ENCODE peak calls at places on chromosomes 4 and X, in ten cellular contexts. One of them, this sample, is unnamed.

GRCh38 chr4:44861756-44862155 is 135.4 kb upstream of the GNPDA2 start:
- DNase-seq in fibroblast of pulmonary artery: peak
- DNase-seq in pancreas: no peak
- DNase-seq in neural progenitor cell: no peak
- DNase-seq in thoracic aorta: no peak
- DNase-seq in mucosa of descending colon: no peak
- DNase-seq in lower lobe of right lung: no peak
- DNase-seq in AG10803: no peak
- DNase-seq in GM06990: no peak
- DNase-seq in testis: no peak
- DNase-seq in this sample: peak

GRCh38 chr4:19224820-19225219 is 1026.9 kb upstream of the SLIT2 start:
- DNase-seq in fibroblast of pulmonary artery: peak
- DNase-seq in pancreas: no peak
- DNase-seq in neural progenitor cell: peak
- DNase-seq in thoracic aorta: no peak
- DNase-seq in mucosa of descending colon: no peak
- DNase-seq in lower lobe of right lung: no peak
- DNase-seq in AG10803: peak
- DNase-seq in GM06990: no peak
- DNase-seq in testis: no peak
- DNase-seq in this sample: peak

GRCh38 chr4:20544645-20545044 is 155.6 kb upstream of the PACRGL start:
- DNase-seq in fibroblast of pulmonary artery: peak
- DNase-seq in pancreas: no peak
- DNase-seq in neural progenitor cell: peak
- DNase-seq in thoracic aorta: no peak
- DNase-seq in mucosa of descending colon: no peak
- DNase-seq in lower lobe of right lung: no peak
- DNase-seq in AG10803: peak
- DNase-seq in GM06990: peak
- DNase-seq in testis: no peak
- DNase-seq in this sample: peak

GRCh38 chrX:110520053-110520452 is 161.4 kb downstream of the RTL9 start:
- DNase-seq in fibroblast of pulmonary artery: no peak
- DNase-seq in pancreas: no peak
- DNase-seq in neural progenitor cell: no peak
- DNase-seq in thoracic aorta: no peak
- DNase-seq in mucosa of descending colon: no peak
- DNase-seq in lower lobe of right lung: no peak
- DNase-seq in AG10803: no peak
- DNase-seq in GM06990: no peak
- DNase-seq in testis: no peak
- DNase-seq in this sample: no peak

GRCh38 chr4:28686618-28687017 is 1826.0 kb downstream of the STIM2 start:
- DNase-seq in fibroblast of pulmonary artery: peak
- DNase-seq in pancreas: peak
- DNase-seq in neural progenitor cell: peak
- DNase-seq in thoracic aorta: no peak
- DNase-seq in mucosa of descending colon: no peak
- DNase-seq in lower lobe of right lung: no peak
- DNase-seq in AG10803: peak
- DNase-seq in GM06990: no peak
- DNase-seq in testis: peak
- DNase-seq in this sample: peak

GRCh38 chrX:806586-806985 is 176.0 kb downstream of the SHOX start:
- DNase-seq in fibroblast of pulmonary artery: no peak
- DNase-seq in pancreas: no peak
- DNase-seq in neural progenitor cell: no peak
- DNase-seq in thoracic aorta: no peak
- DNase-seq in mucosa of descending colon: no peak
- DNase-seq in lower lobe of right lung: no peak
- DNase-seq in AG10803: no peak
- DNase-seq in GM06990: no peak
- DNase-seq in testis: no peak
- DNase-seq in this sample: no peak

GRCh38 chr4:37685726-37686372 is 327 bp downstream of the RELL1 start:
- DNase-seq in fibroblast of pulmonary artery: no peak
- DNase-seq in pancreas: peak
- DNase-seq in neural progenitor cell: peak
- DNase-seq in thoracic aorta: no peak
- DNase-seq in mucosa of descending colon: peak
- DNase-seq in lower lobe of right lung: no peak
- DNase-seq in AG10803: peak
- DNase-seq in GM06990: no peak
- DNase-seq in testis: peak
- DNase-seq in this sample: peak

GRCh38 chr4:165331316-165331715 is 3.8 kb downstream of the MSMO1 start:
- DNase-seq in fibroblast of pulmonary artery: no peak
- DNase-seq in pancreas: no peak
- DNase-seq in neural progenitor cell: no peak
- DNase-seq in thoracic aorta: no peak
- DNase-seq in mucosa of descending colon: no peak
- DNase-seq in lower lobe of right lung: no peak
- DNase-seq in AG10803: no peak
- DNase-seq in GM06990: no peak
- DNase-seq in testis: no peak
- DNase-seq in this sample: no peak

GRCh38 chrX:129706395-129707072 is 32.2 kb upstream of the XPNPEP2 start:
- DNase-seq in fibroblast of pulmonary artery: no peak
- DNase-seq in pancreas: no peak
- DNase-seq in neural progenitor cell: no peak
- DNase-seq in thoracic aorta: no peak
- DNase-seq in mucosa of descending colon: no peak
- DNase-seq in lower lobe of right lung: no peak
- DNase-seq in AG10803: peak
- DNase-seq in GM06990: no peak
- DNase-seq in testis: peak
- DNase-seq in this sample: peak

GRCh38 chrX:129696463-129697155 is 41.9 kb upstream of the APLN start:
- DNase-seq in fibroblast of pulmonary artery: no peak
- DNase-seq in pancreas: no peak
- DNase-seq in neural progenitor cell: no peak
- DNase-seq in thoracic aorta: no peak
- DNase-seq in mucosa of descending colon: no peak
- DNase-seq in lower lobe of right lung: no peak
- DNase-seq in AG10803: no peak
- DNase-seq in GM06990: no peak
- DNase-seq in testis: no peak
- DNase-seq in this sample: no peak

GRCh38 chr4:78923459-78924312 is 15.6 kb downstream of the PAQR3 start:
- DNase-seq in fibroblast of pulmonary artery: peak
- DNase-seq in pancreas: no peak
- DNase-seq in neural progenitor cell: no peak
- DNase-seq in thoracic aorta: no peak
- DNase-seq in mucosa of descending colon: no peak
- DNase-seq in lower lobe of right lung: no peak
- DNase-seq in AG10803: no peak
- DNase-seq in GM06990: no peak
- DNase-seq in testis: no peak
- DNase-seq in this sample: peak

GRCh38 chr4:40601641-40602040 is 28.0 kb downstream of the RBM47 start:
- DNase-seq in fibroblast of pulmonary artery: no peak
- DNase-seq in pancreas: no peak
- DNase-seq in neural progenitor cell: peak
- DNase-seq in thoracic aorta: no peak
- DNase-seq in mucosa of descending colon: no peak
- DNase-seq in lower lobe of right lung: peak
- DNase-seq in AG10803: no peak
- DNase-seq in GM06990: no peak
- DNase-seq in testis: no peak
- DNase-seq in this sample: no peak

GRCh38 chr4:176436500-176436973 is 116.8 kb downstream of the SPCS3 start:
- DNase-seq in fibroblast of pulmonary artery: peak
- DNase-seq in pancreas: no peak
- DNase-seq in neural progenitor cell: no peak
- DNase-seq in thoracic aorta: no peak
- DNase-seq in mucosa of descending colon: no peak
- DNase-seq in lower lobe of right lung: no peak
- DNase-seq in AG10803: peak
- DNase-seq in GM06990: peak
- DNase-seq in testis: no peak
- DNase-seq in this sample: peak

DNA sequence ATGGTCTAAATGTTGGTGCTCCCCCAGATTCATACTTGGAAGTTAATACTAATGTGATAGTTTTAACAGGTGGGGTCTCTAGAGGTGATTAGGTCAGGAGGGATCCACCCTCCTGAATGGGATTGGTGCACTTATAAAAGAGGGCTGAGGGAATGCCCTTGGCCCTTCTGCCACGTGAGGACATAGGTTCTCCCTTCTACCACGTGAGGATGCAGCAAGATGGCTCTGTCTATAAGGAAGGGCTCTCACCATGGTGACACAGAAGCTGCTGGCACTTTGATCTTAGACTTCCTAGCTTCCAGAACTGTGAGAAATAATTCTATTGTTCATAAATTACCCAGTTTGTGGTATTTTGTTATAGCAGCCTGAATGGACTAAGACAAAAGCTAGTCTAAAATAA is 1.1 kb downstream of the AADAT start:
- DNase-seq in fibroblast of pulmonary artery: no peak
- DNase-seq in pancreas: no peak
- DNase-seq in neural progenitor cell: no peak
- DNase-seq in thoracic aorta: no peak
- DNase-seq in mucosa of descending colon: no peak
- DNase-seq in lower lobe of right lung: no peak
- DNase-seq in AG10803: no peak
- DNase-seq in GM06990: no peak
- DNase-seq in testis: no peak
- DNase-seq in this sample: no peak
- H3K4me3 ChIP-seq in fibroblast of pulmonary artery: peak
- H3K4me3 ChIP-seq in pancreas: no peak
- H3K4me3 ChIP-seq in neural progenitor cell: peak
- H3K4me3 ChIP-seq in thoracic aorta: peak
- H3K4me3 ChIP-seq in mucosa of descending colon: no peak
- H3K4me3 ChIP-seq in lower lobe of right lung: no peak
- H3K4me3 ChIP-seq in AG10803: peak
- H3K4me3 ChIP-seq in GM06990: no peak
- H3K4me3 ChIP-seq in testis: no peak
- H3K4me3 ChIP-seq in this sample: no peak

GRCh38 chrX:30309139-30309571 is at the start of gene NR0B1:
- DNase-seq in fibroblast of pulmonary artery: no peak
- DNase-seq in pancreas: no peak
- DNase-seq in neural progenitor cell: peak
- DNase-seq in thoracic aorta: no peak
- DNase-seq in mucosa of descending colon: no peak
- DNase-seq in lower lobe of right lung: no peak
- DNase-seq in AG10803: peak
- DNase-seq in GM06990: no peak
- DNase-seq in testis: peak
- DNase-seq in this sample: no peak
- H3K4me3 ChIP-seq in fibroblast of pulmonary artery: no peak
- H3K4me3 ChIP-seq in pancreas: no peak
- H3K4me3 ChIP-seq in neural progenitor cell: peak
- H3K4me3 ChIP-seq in thoracic aorta: peak
- H3K4me3 ChIP-seq in mucosa of descending colon: no peak
- H3K4me3 ChIP-seq in lower lobe of right lung: no peak
- H3K4me3 ChIP-seq in AG10803: peak
- H3K4me3 ChIP-seq in GM06990: no peak
- H3K4me3 ChIP-seq in testis: peak
- H3K4me3 ChIP-seq in this sample: peak

GRCh38 chr4:91502365-91502764 is 801.4 kb upstream of the GRID2 start:
- DNase-seq in fibroblast of pulmonary artery: peak
- DNase-seq in pancreas: no peak
- DNase-seq in neural progenitor cell: peak
- DNase-seq in thoracic aorta: no peak
- DNase-seq in mucosa of descending colon: no peak
- DNase-seq in lower lobe of right lung: no peak
- DNase-seq in AG10803: no peak
- DNase-seq in GM06990: no peak
- DNase-seq in testis: no peak
- DNase-seq in this sample: peak

DNA sequence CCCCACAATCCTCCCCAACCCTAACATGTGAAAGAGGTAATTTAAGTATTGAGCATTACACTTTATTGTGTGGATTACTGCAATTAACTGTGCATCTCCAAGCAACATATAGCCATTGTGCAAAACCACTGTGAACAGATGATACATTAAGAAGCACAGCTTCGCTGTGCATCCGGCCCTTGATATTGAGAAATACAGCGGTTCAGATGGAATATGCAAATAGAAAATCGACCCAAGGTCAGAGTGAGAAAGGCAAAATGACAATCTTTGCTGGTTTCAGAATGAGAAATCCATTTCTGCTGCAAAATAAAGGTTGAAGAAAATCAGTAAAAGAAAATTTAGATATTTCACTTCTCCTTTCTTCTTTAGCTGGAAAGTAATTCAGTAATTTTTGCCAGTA is 805.9 kb upstream of the GRID2 start:
- DNase-seq in fibroblast of pulmonary artery: no peak
- DNase-seq in pancreas: no peak
- DNase-seq in neural progenitor cell: no peak
- DNase-seq in thoracic aorta: no peak
- DNase-seq in mucosa of descending colon: no peak
- DNase-seq in lower lobe of right lung: no peak
- DNase-seq in AG10803: no peak
- DNase-seq in GM06990: no peak
- DNase-seq in testis: no peak
- DNase-seq in this sample: no peak
- H3K4me3 ChIP-seq in fibroblast of pulmonary artery: no peak
- H3K4me3 ChIP-seq in pancreas: no peak
- H3K4me3 ChIP-seq in neural progenitor cell: no peak
- H3K4me3 ChIP-seq in thoracic aorta: no peak
- H3K4me3 ChIP-seq in mucosa of descending colon: no peak
- H3K4me3 ChIP-seq in lower lobe of right lung: no peak
- H3K4me3 ChIP-seq in AG10803: no peak
- H3K4me3 ChIP-seq in GM06990: no peak
- H3K4me3 ChIP-seq in testis: no peak
- H3K4me3 ChIP-seq in this sample: no peak

DNA sequence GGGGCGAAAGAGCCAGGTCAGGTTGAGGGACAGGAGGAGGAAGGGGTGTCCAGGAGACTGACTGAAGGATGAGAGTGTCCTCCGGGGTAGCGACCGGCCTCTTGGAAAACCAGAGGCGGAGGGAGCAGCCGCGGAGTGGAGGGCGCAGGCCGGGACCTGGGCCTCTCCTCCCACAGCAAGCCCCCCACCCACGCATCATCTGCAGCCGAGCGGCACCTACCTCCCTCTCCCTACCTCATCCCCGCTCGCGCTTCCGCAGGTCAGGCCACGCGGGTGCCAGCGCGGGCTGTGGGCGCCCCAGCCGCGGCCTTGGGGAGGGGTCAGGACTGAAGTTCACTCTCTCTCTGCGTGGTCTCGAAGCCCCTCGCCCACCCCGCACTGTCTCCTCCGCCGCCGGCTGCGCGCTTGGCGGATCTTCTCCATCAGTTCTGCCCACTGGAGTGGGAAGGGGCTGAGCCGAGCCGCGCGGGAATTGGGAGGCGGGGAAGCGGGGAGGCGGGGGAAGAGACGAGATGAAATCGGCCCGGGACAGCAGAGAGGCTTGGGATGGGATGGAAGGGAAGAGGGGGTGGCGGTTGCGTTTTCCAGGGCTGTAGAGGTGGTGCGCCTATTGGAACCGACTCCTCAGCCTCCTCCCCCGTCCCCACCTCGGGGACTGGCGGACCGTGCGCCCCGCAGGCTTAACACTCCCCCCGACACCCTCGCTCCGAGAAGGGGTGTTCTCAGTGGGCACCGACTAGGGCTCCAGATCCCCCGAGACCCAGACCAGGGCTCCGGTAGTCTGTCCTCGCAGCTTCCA is 1.8 kb downstream of the NLGN4X start:
- DNase-seq in fibroblast of pulmonary artery: no peak
- DNase-seq in pancreas: no peak
- DNase-seq in neural progenitor cell: peak
- DNase-seq in thoracic aorta: no peak
- DNase-seq in mucosa of descending colon: peak
- DNase-seq in lower lobe of right lung: no peak
- DNase-seq in AG10803: no peak
- DNase-seq in GM06990: peak
- DNase-seq in testis: peak
- DNase-seq in this sample: no peak
- H3K4me3 ChIP-seq in fibroblast of pulmonary artery: no peak
- H3K4me3 ChIP-seq in pancreas: peak
- H3K4me3 ChIP-seq in neural progenitor cell: peak
- H3K4me3 ChIP-seq in thoracic aorta: peak
- H3K4me3 ChIP-seq in mucosa of descending colon: no peak
- H3K4me3 ChIP-seq in lower lobe of right lung: peak
- H3K4me3 ChIP-seq in AG10803: no peak
- H3K4me3 ChIP-seq in GM06990: no peak
- H3K4me3 ChIP-seq in testis: peak
- H3K4me3 ChIP-seq in this sample: no peak

This sample was measured in choroid plexus epithelial cell.